ENCODE peak calls at places on chromosomes 7 and 10, in nine cellular contexts. P is amniotic epithelial cell; F is stimulated activated naive CD8-positive, alpha-beta T cell treated with anti-CD3 and anti-CD28 coated beads, Interleukin-15, amount 100 ng/mL, for 72 hours; A is T follicular helper cell; E is brain pericyte; M is EL; Q is adipocyte; W is T-helper 2 cell; J is endothelial cell. H is an unnamed sample.

GRCh38 chr10:3529691-3530090 is 255.3 kb downstream of the KLF6 start:
- DNase-seq in P (no peak), F (no peak), A (no peak), E (no peak), M (no peak), Q (no peak), W (no peak), J (no peak), H (no peak)

GRCh38 chr10:96683065-96683464 is 37.2 kb downstream of the PIK3AP1 start:
- DNase-seq in P (peak), F (no peak), A (no peak), E (no peak), M (peak), Q (peak), W (no peak), J (no peak), H (no peak)

GRCh38 chr10:100803481-100803880 is 58.1 kb downstream of the PAX2 start:
- DNase-seq in P (no peak), F (no peak), A (no peak), E (no peak), M (no peak), Q (no peak), W (no peak), J (no peak), H (no peak)

GRCh38 chr10:112535432-112536038 is 88.5 kb downstream of the VTI1A start:
- DNase-seq in P (no peak), F (no peak), A (no peak), E (no peak), M (no peak), Q (no peak), W (peak), J (no peak), H (no peak)

GRCh38 chr7:123275036-123275753 is 75.4 kb upstream of the SLC13A1 start:
- DNase-seq in P (peak), F (no peak), A (no peak), E (no peak), M (no peak), Q (no peak), W (no peak), J (no peak), H (no peak)

GRCh38 chr7:47132471-47132870 is 449.4 kb downstream of the TNS3 start:
- DNase-seq in P (no peak), F (no peak), A (no peak), E (no peak), M (no peak), Q (peak), W (no peak), J (no peak), H (no peak)

GRCh38 chr10:70771311-70772194 is 13.6 kb downstream of the TBATA start:
- DNase-seq in P (no peak), F (no peak), A (no peak), E (no peak), M (no peak), Q (no peak), W (no peak), J (no peak), H (no peak)

GRCh38 chr7:18294408-18294807 is 201.1 kb upstream of the HDAC9 start:
- DNase-seq in P (no peak), F (no peak), A (no peak), E (no peak), M (no peak), Q (no peak), W (no peak), J (no peak), H (no peak)

GRCh38 chr10:75788394-75789205 is 357.2 kb downstream of the LRMDA start:
- DNase-seq in P (peak), F (no peak), A (no peak), E (no peak), M (peak), Q (no peak), W (no peak), J (no peak), H (no peak)

GRCh38 chr7:133691727-133692450 is 435.3 kb upstream of the LRGUK start:
- DNase-seq in P (peak), F (no peak), A (no peak), E (no peak), M (no peak), Q (peak), W (no peak), J (no peak), H (no peak)

GRCh38 chr7:140640060-140640611 is 477 bp downstream of the DENND2A start:
- DNase-seq in P (no peak), F (no peak), A (no peak), E (no peak), M (peak), Q (peak), W (no peak), J (peak), H (peak)

GRCh38 chr10:60573342-60573741 is 183.7 kb upstream of the ANK3 start:
- DNase-seq in P (no peak), F (peak), A (no peak), E (no peak), M (no peak), Q (peak), W (peak), J (no peak), H (no peak)

GRCh38 chr10:125174360-125174759 is 14.0 kb upstream of the CTBP2 start:
- DNase-seq in P (no peak), F (no peak), A (no peak), E (no peak), M (no peak), Q (no peak), W (no peak), J (no peak), H (no peak)

GRCh38 chr7:64400401-64400800 is 86.6 kb downstream of the ZNF736 start:
- DNase-seq in P (no peak), F (no peak), A (no peak), E (no peak), M (no peak), Q (no peak), W (no peak), J (no peak), H (no peak)

GRCh38 chr10:16717617-16718395 is 99.4 kb downstream of the RSU1 start:
- DNase-seq in P (peak), F (no peak), A (no peak), E (peak), M (peak), Q (peak), W (no peak), J (no peak), H (no peak)

GRCh38 chr7:1226155-1226901 is 6.3 kb upstream of the UNCX start:
- DNase-seq in P (no peak), F (no peak), A (no peak), E (no peak), M (no peak), Q (no peak), W (no peak), J (no peak), H (no peak)

GRCh38 chr10:113891476-113891875 is 37.0 kb downstream of the NHLRC2 start:
- DNase-seq in P (no peak), F (no peak), A (no peak), E (no peak), M (peak), Q (peak), W (peak), J (no peak), H (no peak)